ENCODE peak calls at places on chromosome 5, in eight cellular contexts. Y is AG09309; P is GM10248; R is CD4-positive, alpha-beta T cell; J is lower lobe of right lung; C is HCT116; N is fibroblast of pulmonary artery; K is NB4. V is an unnamed sample.

GRCh38 chr5:173564106-173564505 is 52.3 kb downstream of the BOD1 start:
- DNase-seq in P (no peak), J (no peak), K (no peak), C (no peak), Y (no peak), N (no peak), R (no peak), V (no peak)

GRCh38 chr5:69224520-69224919 is 10.2 kb upstream of the CDK7 start:
- DNase-seq in P (no peak), R (no peak), J (peak), N (no peak), K (no peak), C (no peak), Y (no peak), V (no peak)

GRCh38 chr5:112636751-112637150 is 100.9 kb upstream of the APC start:
- DNase-seq in R (no peak), K (no peak), Y (no peak), N (peak), P (no peak), C (no peak), J (no peak), V (no peak)

GRCh38 chr5:8840237-8840636 is 705.6 kb downstream of the SEMA5A start:
- DNase-seq in C (no peak), R (no peak), N (no peak), K (no peak), P (no peak), J (no peak), Y (no peak), V (no peak)

GRCh38 chr5:150345716-150346115 is 11.8 kb upstream of the TCOF1 start:
- DNase-seq in N (no peak), P (no peak), R (no peak), J (no peak), K (no peak), C (no peak), Y (no peak), V (no peak)

GRCh38 chr5:175096469-175097185 is 347.4 kb downstream of the DRD1 start:
- DNase-seq in R (no peak), Y (no peak), K (no peak), N (no peak), P (no peak), C (no peak), J (no peak), V (no peak)

GRCh38 chr5:100469780-100470179 is 65.4 kb upstream of the FAM174A start:
- DNase-seq in J (no peak), C (no peak), Y (no peak), N (no peak), K (no peak), R (no peak), P (no peak), V (no peak)

GRCh38 chr5:134133995-134134541 is 19.6 kb downstream of the TCF7 start:
- DNase-seq in J (peak), Y (no peak), N (no peak), R (peak), P (no peak), C (no peak), K (no peak), V (no peak)

GRCh38 chr5:1883120-1883924 is 597 bp upstream of the IRX4 start:
- DNase-seq in N (no peak), P (no peak), C (no peak), K (no peak), Y (no peak), R (no peak), J (peak), V (no peak)

GRCh38 chr5:660491-661030 is 32.6 kb downstream of the TPPP start:
- DNase-seq in J (peak), R (no peak), Y (no peak), P (no peak), N (no peak), C (no peak), K (no peak), V (no peak)

GRCh38 chr5:41869150-41869738 is 981 bp downstream of the OXCT1 start:
- DNase-seq in N (peak), C (no peak), J (peak), Y (no peak), P (peak), K (peak), R (no peak), V (no peak)

GRCh38 chr5:45038366-45038987 is 229.7 kb downstream of the MRPS30 start:
- DNase-seq in K (peak), P (peak), C (peak), J (no peak), Y (no peak), R (no peak), N (peak), V (no peak)

GRCh38 chr5:80487444-80487828 is 464 bp upstream of the FAM151B start:
- DNase-seq in K (no peak), P (no peak), Y (no peak), J (no peak), R (no peak), N (no peak), C (no peak), V (no peak)

GRCh38 chr5:93578813-93579560 is 2.0 kb downstream of the NR2F1-AS1 start:
- DNase-seq in J (peak), Y (no peak), C (no peak), K (peak), R (no peak), N (peak), P (peak), V (no peak)

GRCh38 chr5:179167871-179168451 is 107.8 kb downstream of the ZNF354C start:
- DNase-seq in J (peak), K (peak), C (no peak), R (no peak), Y (no peak), N (no peak), P (no peak), V (no peak)

GRCh38 chr5:177256296-177256695 is 47.2 kb downstream of the RAB24 start:
- DNase-seq in Y (no peak), R (no peak), P (no peak), J (peak), N (no peak), C (no peak), K (no peak), V (no peak)

GRCh38 chr5:119583684-119584083 is 45.7 kb upstream of the FAM170A start:
- DNase-seq in R (no peak), J (no peak), C (no peak), K (no peak), P (peak), N (peak), Y (peak), V (no peak)

DNA sequence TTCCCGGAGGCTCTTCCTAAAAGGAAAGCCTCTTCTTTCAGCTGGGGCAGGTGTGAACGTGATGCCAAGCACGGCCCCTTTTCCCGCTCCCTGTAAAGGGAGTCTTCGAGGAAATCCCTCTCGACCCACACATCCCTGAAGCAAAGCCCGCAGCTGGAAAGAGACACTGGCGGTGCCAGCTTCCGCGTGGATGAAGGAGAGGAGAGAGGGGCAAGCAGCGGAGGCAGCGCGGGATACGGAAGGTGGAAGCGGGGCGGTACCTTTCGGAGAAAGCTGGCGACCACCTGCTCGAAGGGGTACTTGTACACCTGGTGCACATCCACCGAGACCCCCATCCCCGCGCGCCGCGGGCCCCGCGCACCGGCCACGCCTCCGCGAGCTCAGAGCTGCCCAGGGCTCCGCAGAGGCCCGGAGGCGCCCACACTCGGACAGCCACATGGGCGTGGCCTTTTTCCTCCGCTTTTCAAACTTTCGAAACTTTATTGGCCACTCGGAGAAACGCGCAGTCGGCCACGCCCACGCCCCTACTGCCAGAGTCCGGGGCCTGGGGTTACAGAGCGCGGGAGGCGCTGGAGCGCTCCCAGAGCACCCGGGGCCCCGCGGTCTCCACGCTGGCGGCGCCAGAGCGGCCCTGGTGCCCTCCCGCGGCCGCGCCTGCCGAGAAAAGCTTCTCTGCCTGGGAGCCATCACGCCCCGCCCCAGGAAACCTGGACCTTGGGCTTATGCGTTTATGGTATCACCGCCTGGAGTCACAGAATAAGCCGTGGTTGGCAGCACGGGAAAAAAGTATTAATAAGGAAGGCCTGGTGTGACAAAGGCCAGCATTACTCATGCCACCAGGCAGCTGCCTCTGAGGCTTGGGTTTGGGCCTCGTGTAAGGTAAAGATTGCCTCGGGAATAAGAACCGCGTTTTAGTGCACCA is at the start of gene PRELID2:
- DNase-seq in K (peak), P (peak), R (peak), Y (peak), N (peak), J (peak), C (peak), V (peak)
- TF ChIP-seq CTCF in K (no peak), P (peak), R (no peak), Y (no peak), N (no peak), J (peak), C (no peak), V (no peak)

DNA sequence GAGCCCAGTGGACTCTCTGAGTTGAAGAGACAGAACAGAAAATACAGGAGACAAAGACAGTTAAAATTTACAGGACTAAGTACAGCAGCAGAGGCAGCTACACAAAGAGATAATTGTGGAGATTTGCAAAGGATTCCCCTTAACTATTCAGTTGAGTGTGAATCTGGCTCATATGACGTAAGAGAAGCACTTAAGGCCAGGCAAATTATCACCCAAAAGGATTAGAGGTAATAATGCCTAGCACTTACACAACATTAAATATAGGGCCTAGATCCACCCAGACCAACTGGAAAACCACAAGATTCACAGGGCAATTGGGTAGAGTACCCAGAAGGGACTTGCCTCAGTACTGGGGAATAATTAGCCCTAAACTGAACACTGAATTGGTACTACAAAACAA is 41.3 kb downstream of the ADAMTS6 start:
- DNase-seq in R (no peak), P (no peak), Y (no peak), J (no peak), C (no peak), N (no peak), K (no peak), V (no peak)
- TF ChIP-seq CTCF in R (no peak), P (no peak), Y (no peak), J (no peak), C (no peak), N (no peak), K (no peak), V (no peak)

GRCh38 chr5:168989731-168990505 is 311.0 kb downstream of the SLIT3 start:
- DNase-seq in C (no peak), P (no peak), N (no peak), R (no peak), K (no peak), J (no peak), Y (no peak), V (no peak)
- TF ChIP-seq CTCF in C (no peak), P (no peak), N (no peak), R (no peak), K (no peak), J (no peak), Y (no peak), V (no peak)

GRCh38 chr5:33300209-33300742 is 140.5 kb upstream of the TARS1 start:
- DNase-seq in Y (no peak), R (no peak), K (peak), J (no peak), N (no peak), C (no peak), P (peak), V (no peak)

GRCh38 chr5:33297760-33298216 is 143.0 kb upstream of the TARS1 start:
- DNase-seq in P (no peak), J (no peak), C (no peak), N (no peak), R (no peak), K (peak), Y (no peak), V (no peak)

GRCh38 chr5:33303696-33304095 is 137.1 kb upstream of the TARS1 start:
- DNase-seq in K (no peak), C (no peak), J (no peak), R (no peak), N (no peak), P (no peak), Y (no peak), V (no peak)

GRCh38 chr5:33305530-33305929 is 135.2 kb upstream of the TARS1 start:
- DNase-seq in C (no peak), R (no peak), P (no peak), K (no peak), N (no peak), Y (no peak), J (no peak), V (no peak)

DNA sequence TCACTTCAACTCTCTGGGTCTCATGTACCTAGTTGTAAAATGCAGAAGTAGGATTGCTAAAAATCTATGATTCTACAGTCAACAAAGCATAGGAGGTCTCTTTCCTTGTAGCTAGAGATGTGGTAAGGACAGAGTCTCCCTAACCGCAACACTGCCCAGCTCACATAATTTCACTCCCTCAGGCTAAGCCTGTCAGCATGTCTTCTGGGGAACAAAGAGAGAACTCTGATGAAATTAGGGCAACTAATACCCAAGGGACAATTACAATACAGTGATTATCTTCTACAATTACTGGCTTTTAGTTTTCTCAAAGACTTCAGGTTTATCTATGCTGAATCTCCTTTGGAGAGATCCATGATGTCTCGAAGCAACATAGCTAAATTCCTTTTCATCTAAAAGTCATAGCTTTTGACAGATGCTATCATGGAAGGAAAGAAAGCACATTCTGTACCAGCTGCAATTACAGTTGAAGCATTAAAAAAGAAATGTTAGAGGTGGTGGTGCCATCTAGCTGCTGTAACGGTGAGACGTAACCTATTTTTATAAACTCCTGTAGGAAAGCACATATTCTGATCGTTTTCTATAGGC is 141.1 kb upstream of the TARS1 start:
- DNase-seq in J (no peak), K (peak), R (no peak), Y (no peak), N (peak), C (peak), P (peak), V (no peak)
- TF ChIP-seq CTCF in J (peak), K (peak), R (no peak), Y (peak), N (peak), C (peak), P (peak), V (peak)

DNA sequence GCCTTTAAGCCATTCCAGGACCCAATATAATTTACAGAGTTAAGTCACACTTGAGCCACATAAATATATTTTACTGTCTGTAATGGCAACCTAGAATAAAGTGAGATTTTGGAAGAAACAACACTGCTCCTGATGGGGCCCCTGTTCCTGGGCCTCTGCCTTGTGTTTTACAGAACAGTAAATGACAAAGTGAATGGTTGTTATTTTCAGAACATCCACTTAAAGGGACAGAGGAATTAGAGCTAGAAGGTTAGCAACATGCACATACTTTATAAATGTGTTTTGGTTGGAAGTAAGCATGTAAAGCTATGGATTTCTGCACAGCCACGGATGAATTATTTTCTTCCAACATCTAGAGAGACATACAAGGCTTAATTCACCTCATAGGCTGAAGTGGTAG is 3.6 kb downstream of the PTGER4 start:
- DNase-seq in N (no peak), K (no peak), P (no peak), Y (no peak), C (no peak), R (no peak), J (no peak), V (no peak)
- TF ChIP-seq CTCF in N (no peak), K (no peak), P (no peak), Y (no peak), C (no peak), R (no peak), J (no peak), V (no peak)

GRCh38 chr5:127085371-127085770 is 12.1 kb upstream of the C5orf63 start:
- DNase-seq in K (no peak), R (no peak), J (no peak), Y (no peak), P (no peak), C (no peak), N (no peak), V (no peak)

GRCh38 chr5:127086583-127086982 is 13.3 kb upstream of the C5orf63 start:
- DNase-seq in N (no peak), K (no peak), C (no peak), J (no peak), P (no peak), R (no peak), Y (no peak), V (no peak)

GRCh38 chr5:127089206-127089605 is 15.9 kb upstream of the C5orf63 start:
- DNase-seq in Y (no peak), R (no peak), P (no peak), N (peak), K (no peak), J (no peak), C (no peak), V (no peak)

GRCh38 chr5:127088226-127088625 is 14.9 kb upstream of the C5orf63 start:
- DNase-seq in R (no peak), J (no peak), K (peak), C (no peak), Y (peak), P (no peak), N (peak), V (peak)

GRCh38 chr5:127084656-127085055 is 11.4 kb upstream of the C5orf63 start:
- DNase-seq in N (no peak), R (no peak), Y (no peak), P (no peak), C (no peak), J (no peak), K (peak), V (no peak)
- TF ChIP-seq CTCF in N (no peak), R (no peak), Y (no peak), P (no peak), C (no peak), J (no peak), K (no peak), V (no peak)

V was measured in AG09319.